ENCODE peak calls at places on chromosome 15, in five cellular contexts. C is GM12878, R is H1, K is HepG2, G is K562. J is an unnamed sample.

GRCh38 chr15:73952171-73952912 is 26.1 kb downstream of the LOXL1 start:
- DNase-seq in K (no peak), G (no peak), R (peak), C (no peak), J (no peak)

GRCh38 chr15:70286110-70286806 is 188.5 kb upstream of the TLE3 start:
- DNase-seq in G (no peak), R (no peak), C (no peak), K (no peak), J (no peak)

GRCh38 chr15:68795298-68795848 is 25.3 kb downstream of the ANP32A start:
- DNase-seq in G (no peak), R (peak), K (no peak), C (no peak), J (no peak)

GRCh38 chr15:76340198-76340801 is 3.7 kb downstream of the ISL2 start:
- DNase-seq in R (peak), G (no peak), K (no peak), C (no peak), J (no peak)

GRCh38 chr15:84671211-84671610 is 13.2 kb upstream of the NMB start:
- DNase-seq in R (no peak), C (no peak), G (no peak), K (no peak), J (no peak)

GRCh38 chr15:89209057-89209456 is 12.3 kb downstream of the RLBP1 start:
- DNase-seq in G (no peak), K (no peak), C (no peak), R (no peak), J (no peak)

GRCh38 chr15:38069506-38069905 is 135.1 kb downstream of the TMCO5A start:
- DNase-seq in G (no peak), R (no peak), C (no peak), K (no peak), J (no peak)

GRCh38 chr15:72339777-72340177 is 19.8 kb upstream of the CELF6 start:
- DNase-seq in C (no peak), G (no peak), K (peak), R (no peak), J (no peak)

GRCh38 chr15:77118787-77119410 is 48.0 kb upstream of the TSPAN3 start:
- DNase-seq in K (peak), R (no peak), G (no peak), C (peak), J (peak)

GRCh38 chr15:72796515-72797337 is 13.2 kb upstream of the ADPGK start:
- DNase-seq in G (peak), C (no peak), K (no peak), R (peak), J (peak)

GRCh38 chr15:35078221-35078915 is 6.7 kb downstream of the NANOGP8 start:
- DNase-seq in G (peak), C (no peak), K (peak), R (no peak), J (peak)

DNA sequence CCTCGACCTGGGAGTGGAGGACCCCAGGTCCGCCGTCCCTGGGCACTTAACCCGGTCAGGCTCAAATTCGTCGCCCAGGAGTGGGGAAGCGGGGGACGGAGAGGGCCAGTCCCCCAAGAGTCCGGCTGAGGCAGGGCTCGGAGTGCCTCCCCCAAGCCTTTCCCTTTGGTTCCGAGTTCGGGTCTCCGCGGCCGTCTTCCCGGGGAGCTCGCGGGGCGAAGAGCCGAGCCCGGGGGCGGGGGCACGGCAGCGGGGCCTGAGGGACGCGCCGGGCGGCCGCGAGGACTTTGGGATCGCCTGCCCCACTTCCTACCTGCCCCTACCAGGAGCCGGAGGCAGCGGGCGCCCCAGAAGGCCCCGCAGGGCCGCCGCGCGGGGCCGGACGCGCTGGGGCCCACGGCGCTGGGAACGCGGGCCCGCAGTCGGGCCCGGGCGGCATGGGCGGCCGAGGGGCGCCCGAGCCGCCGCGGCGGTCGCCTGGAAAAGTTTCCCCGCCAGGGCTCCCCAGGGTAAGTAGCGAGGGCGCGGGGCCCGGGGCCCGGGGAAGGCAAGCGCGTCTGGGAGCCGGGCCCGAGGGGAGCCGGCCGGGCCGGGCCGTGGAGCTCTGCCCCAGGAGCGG is 2.8 kb downstream of the FURIN start:
- DNase-seq in R (peak), G (peak), C (no peak), K (no peak), J (no peak)
- TF ChIP-seq SRF in R (no peak), G (no peak), C (no peak), K (no peak), J (no peak)

DNA sequence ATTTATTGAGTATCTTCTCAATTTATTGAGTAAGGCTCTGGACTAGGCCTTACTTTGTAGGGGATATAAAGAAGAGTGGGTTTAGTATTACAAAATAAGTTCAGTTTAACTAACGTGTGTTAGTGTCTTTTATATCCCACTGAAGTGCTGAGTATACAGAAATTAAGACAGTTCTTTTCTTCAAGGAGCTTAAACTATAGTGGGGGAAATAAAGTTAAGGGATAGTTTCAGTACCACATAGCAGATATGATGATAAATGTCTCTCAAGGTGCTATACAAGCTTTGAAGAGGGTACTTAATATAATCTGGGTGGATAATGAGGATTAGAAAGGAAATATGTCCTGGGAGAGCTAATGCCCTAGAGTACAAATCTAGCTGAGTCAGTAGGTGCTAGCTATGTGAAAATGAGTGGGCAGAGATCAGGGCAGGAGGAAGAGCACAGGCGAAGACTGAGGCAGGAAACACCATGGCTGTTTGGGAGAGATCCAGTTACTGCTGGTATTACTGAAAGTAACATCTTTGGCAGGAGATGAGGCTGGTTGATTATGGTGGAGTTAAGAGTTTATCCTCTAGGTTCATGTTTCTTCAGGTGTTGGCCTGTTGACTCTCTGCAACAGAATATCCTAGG is 46.0 kb downstream of the TEX9 start:
- DNase-seq in G (no peak), K (no peak), C (peak), R (no peak), J (no peak)
- TF ChIP-seq MAX in G (no peak), K (no peak), C (no peak), R (no peak), J (no peak)

DNA sequence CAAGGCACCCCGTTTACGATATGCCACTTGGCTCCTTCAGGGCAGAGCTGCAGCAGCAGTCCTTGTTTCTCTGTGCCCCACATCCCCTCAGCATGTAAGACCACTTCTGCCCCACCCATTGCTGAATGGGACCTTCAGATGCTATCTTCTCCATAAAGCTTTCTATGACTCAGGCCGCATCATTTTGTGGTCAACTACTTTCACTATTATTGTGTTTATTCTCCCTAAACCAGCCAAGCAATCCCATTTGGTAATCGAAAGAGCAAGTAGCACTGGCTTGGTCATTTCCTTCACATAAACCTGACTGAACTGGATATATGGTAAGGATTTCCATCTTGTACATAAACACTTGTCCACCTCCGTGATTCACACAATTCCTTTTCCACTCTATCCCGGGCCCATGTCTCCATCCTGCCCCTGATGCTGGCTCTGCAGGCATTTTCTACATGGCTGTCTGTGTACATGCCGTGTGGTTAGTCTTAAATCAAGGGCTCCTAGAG is 25.7 kb downstream of the LIPC start:
- DNase-seq in R (no peak), C (peak), K (no peak), G (peak), J (no peak)
- TF ChIP-seq ATF3 in R (no peak), C (peak), K (no peak), G (peak), J (no peak)

GRCh38 chr15:80844011-80844732 is 65.0 kb downstream of the CEMIP start:
- DNase-seq in C (no peak), K (peak), R (no peak), G (no peak), J (no peak)
- TF ChIP-seq SRF in C (no peak), K (no peak), R (no peak), G (no peak), J (no peak)

GRCh38 chr15:64356443-64357040 is 569 bp upstream of the CSNK1G1 start:
- DNase-seq in K (peak), G (no peak), C (no peak), R (no peak), J (peak)
- TF ChIP-seq MAX in K (no peak), G (peak), C (no peak), R (no peak), J (peak)

GRCh38 chr15:92900712-92901052 is 558 bp downstream of the CHD2 start:
- DNase-seq in G (no peak), R (no peak), C (no peak), K (no peak), J (no peak)
- TF ChIP-seq ATF3 in G (peak), R (no peak), C (no peak), K (no peak), J (no peak)